ENCODE peak calls at places on chromosomes 3 and 15, in five cellular contexts. One of them, this sample, is unnamed.

GRCh38 chr3:132029182-132029902 is 5.5 kb downstream of the CPNE4 start:
- DNase-seq in cardiac fibroblast: peak; percentile 82
- DNase-seq in NCI-H2081: peak; percentile 90
- DNase-seq in left cardiac atrium: peak; percentile 85
- DNase-seq in GM03348: peak; percentile 88
- DNase-seq in this sample: no peak

GRCh38 chr3:98613616-98614015 is 20.2 kb upstream of the CPOX start:
- DNase-seq in cardiac fibroblast: peak; percentile 18
- DNase-seq in NCI-H2081: no peak
- DNase-seq in left cardiac atrium: no peak
- DNase-seq in GM03348: no peak
- DNase-seq in this sample: no peak

GRCh38 chr3:185207931-185208746 is 45.7 kb downstream of the EHHADH start:
- DNase-seq in cardiac fibroblast: peak; percentile 17
- DNase-seq in NCI-H2081: no peak
- DNase-seq in left cardiac atrium: no peak
- DNase-seq in GM03348: peak; percentile 19
- DNase-seq in this sample: no peak

GRCh38 chr15:93974804-93975481 is 256.4 kb upstream of the MCTP2 start:
- DNase-seq in cardiac fibroblast: peak; percentile 17
- DNase-seq in NCI-H2081: peak; percentile 46
- DNase-seq in left cardiac atrium: no peak
- DNase-seq in GM03348: peak; percentile 57
- DNase-seq in this sample: no peak

GRCh38 chr3:31077021-31077601 is 182.7 kb upstream of the GADL1 start:
- DNase-seq in cardiac fibroblast: peak; percentile 67
- DNase-seq in NCI-H2081: no peak
- DNase-seq in left cardiac atrium: no peak
- DNase-seq in GM03348: peak; percentile 73
- DNase-seq in this sample: no peak

GRCh38 chr3:16028604-16029003 is 145.9 kb upstream of the GALNT15 start:
- DNase-seq in cardiac fibroblast: no peak
- DNase-seq in NCI-H2081: no peak
- DNase-seq in left cardiac atrium: no peak
- DNase-seq in GM03348: peak; percentile 31
- DNase-seq in this sample: no peak

GRCh38 chr15:52085289-52085688 is 27.3 kb downstream of the BCL2L10 start:
- DNase-seq in cardiac fibroblast: no peak
- DNase-seq in NCI-H2081: no peak
- DNase-seq in left cardiac atrium: no peak
- DNase-seq in GM03348: no peak
- DNase-seq in this sample: no peak

GRCh38 chr3:196122021-196122687 is 40.3 kb upstream of the TFRC start:
- DNase-seq in cardiac fibroblast: peak; percentile 13
- DNase-seq in NCI-H2081: no peak
- DNase-seq in left cardiac atrium: no peak
- DNase-seq in GM03348: no peak
- DNase-seq in this sample: no peak

GRCh38 chr3:49132437-49133225 is at the start of gene LAMB2:
- DNase-seq in cardiac fibroblast: peak; percentile 85
- DNase-seq in NCI-H2081: peak; percentile 29
- DNase-seq in left cardiac atrium: peak; percentile 81
- DNase-seq in GM03348: peak; percentile 89
- DNase-seq in this sample: peak; percentile 94

GRCh38 chr3:142680710-142681109 is 43.1 kb upstream of the TRPC1 start:
- DNase-seq in cardiac fibroblast: no peak
- DNase-seq in NCI-H2081: no peak
- DNase-seq in left cardiac atrium: no peak
- DNase-seq in GM03348: no peak
- DNase-seq in this sample: no peak

GRCh38 chr15:55240125-55240760 is 43.5 kb upstream of the RSL24D1 start:
- DNase-seq in cardiac fibroblast: no peak
- DNase-seq in NCI-H2081: no peak
- DNase-seq in left cardiac atrium: no peak
- DNase-seq in GM03348: no peak
- DNase-seq in this sample: no peak

GRCh38 chr3:13650210-13651056 is 101.5 kb downstream of the FBLN2 start:
- DNase-seq in cardiac fibroblast: peak; percentile 78
- DNase-seq in NCI-H2081: peak; percentile 46
- DNase-seq in left cardiac atrium: peak; percentile 75
- DNase-seq in GM03348: peak; percentile 95
- DNase-seq in this sample: peak; percentile 93

GRCh38 chr15:63331456-63331855 is 50.2 kb downstream of the CA12 start:
- DNase-seq in cardiac fibroblast: no peak
- DNase-seq in NCI-H2081: no peak
- DNase-seq in left cardiac atrium: no peak
- DNase-seq in GM03348: no peak
- DNase-seq in this sample: no peak

GRCh38 chr3:124429129-124429815 is 301.0 kb upstream of the UMPS start:
- DNase-seq in cardiac fibroblast: peak; percentile 5
- DNase-seq in NCI-H2081: no peak
- DNase-seq in left cardiac atrium: no peak
- DNase-seq in GM03348: peak; percentile 46
- DNase-seq in this sample: no peak

GRCh38 chr3:71064288-71064975 is 519.1 kb downstream of the FOXP1 start:
- DNase-seq in cardiac fibroblast: peak; percentile 75
- DNase-seq in NCI-H2081: no peak
- DNase-seq in left cardiac atrium: no peak
- DNase-seq in GM03348: peak; percentile 89
- DNase-seq in this sample: no peak

GRCh38 chr3:71152892-71153265 is 430.6 kb downstream of the FOXP1 start:
- DNase-seq in cardiac fibroblast: no peak
- DNase-seq in NCI-H2081: peak; percentile 52
- DNase-seq in left cardiac atrium: peak; percentile 46
- DNase-seq in GM03348: no peak
- DNase-seq in this sample: no peak

GRCh38 chr3:51955893-51956770 is 951 bp downstream of the GPR62 start:
- DNase-seq in cardiac fibroblast: peak; percentile 69
- DNase-seq in NCI-H2081: no peak
- DNase-seq in left cardiac atrium: peak; percentile 76
- DNase-seq in GM03348: peak; percentile 68
- DNase-seq in this sample: no peak

GRCh38 chr3:138220242-138220641 is 33.1 kb downstream of the ARMC8 start:
- DNase-seq in cardiac fibroblast: no peak
- DNase-seq in NCI-H2081: no peak
- DNase-seq in left cardiac atrium: no peak
- DNase-seq in GM03348: no peak
- DNase-seq in this sample: no peak

GRCh38 chr15:66772967-66773873 is 71.2 kb downstream of the SMAD6 start:
- DNase-seq in cardiac fibroblast: peak; percentile 82
- DNase-seq in NCI-H2081: no peak
- DNase-seq in left cardiac atrium: peak; percentile 62
- DNase-seq in GM03348: no peak
- DNase-seq in this sample: no peak

GRCh38 chr3:72661115-72661457 is 187.2 kb downstream of the SHQ1 start:
- DNase-seq in cardiac fibroblast: peak; percentile 87
- DNase-seq in NCI-H2081: peak; percentile 91
- DNase-seq in left cardiac atrium: peak; percentile 68
- DNase-seq in GM03348: peak; percentile 85
- DNase-seq in this sample: no peak

GRCh38 chr3:15405448-15406050 is 21.8 kb downstream of the METTL6 start:
- DNase-seq in cardiac fibroblast: peak; percentile 81
- DNase-seq in NCI-H2081: peak; percentile 7
- DNase-seq in left cardiac atrium: no peak
- DNase-seq in GM03348: peak; percentile 70
- DNase-seq in this sample: no peak

GRCh38 chr3:140843656-140844055 is 98.0 kb upstream of the SLC25A36 start:
- DNase-seq in cardiac fibroblast: no peak
- DNase-seq in NCI-H2081: no peak
- DNase-seq in left cardiac atrium: no peak
- DNase-seq in GM03348: no peak
- DNase-seq in this sample: no peak

GRCh38 chr15:39411102-39411989 is 169.5 kb upstream of the THBS1 start:
- DNase-seq in cardiac fibroblast: no peak
- DNase-seq in NCI-H2081: no peak
- DNase-seq in left cardiac atrium: no peak
- DNase-seq in GM03348: no peak
- DNase-seq in this sample: peak; percentile 68

GRCh38 chr3:16205156-16205870 is 30.8 kb downstream of the GALNT15 start:
- DNase-seq in cardiac fibroblast: no peak
- DNase-seq in NCI-H2081: no peak
- DNase-seq in left cardiac atrium: no peak
- DNase-seq in GM03348: peak; percentile 28
- DNase-seq in this sample: no peak

GRCh38 chr3:117045143-117045542 is 335.6 kb downstream of the TUSC7 start:
- DNase-seq in cardiac fibroblast: no peak
- DNase-seq in NCI-H2081: no peak
- DNase-seq in left cardiac atrium: no peak
- DNase-seq in GM03348: no peak
- DNase-seq in this sample: no peak

GRCh38 chr3:138456961-138457862 is 22.8 kb downstream of the ESYT3 start:
- DNase-seq in cardiac fibroblast: no peak
- DNase-seq in NCI-H2081: no peak
- DNase-seq in left cardiac atrium: no peak
- DNase-seq in GM03348: no peak
- DNase-seq in this sample: no peak

GRCh38 chr3:8660271-8660731 is 15.7 kb upstream of the SSUH2 start:
- DNase-seq in cardiac fibroblast: peak; percentile 69
- DNase-seq in NCI-H2081: no peak
- DNase-seq in left cardiac atrium: no peak
- DNase-seq in GM03348: no peak
- DNase-seq in this sample: no peak

GRCh38 chr15:58203537-58203936 is 65.4 kb downstream of the AQP9 start:
- DNase-seq in cardiac fibroblast: peak; percentile 93
- DNase-seq in NCI-H2081: no peak
- DNase-seq in left cardiac atrium: no peak
- DNase-seq in GM03348: peak; percentile 89
- DNase-seq in this sample: no peak

GRCh38 chr15:28861031-28861534 is 12.6 kb upstream of the GOLGA6L7 start:
- DNase-seq in cardiac fibroblast: peak; percentile 83
- DNase-seq in NCI-H2081: no peak
- DNase-seq in left cardiac atrium: peak; percentile 41
- DNase-seq in GM03348: no peak
- DNase-seq in this sample: no peak

GRCh38 chr15:83449928-83450501 is 2.9 kb downstream of the SH3GL3 start:
- DNase-seq in cardiac fibroblast: peak; percentile 20
- DNase-seq in NCI-H2081: no peak
- DNase-seq in left cardiac atrium: no peak
- DNase-seq in GM03348: peak; percentile 54
- DNase-seq in this sample: no peak

GRCh38 chr3:127676456-127676855 is 3.7 kb downstream of the ABTB1 start:
- DNase-seq in cardiac fibroblast: no peak
- DNase-seq in NCI-H2081: no peak
- DNase-seq in left cardiac atrium: peak; percentile 19
- DNase-seq in GM03348: no peak
- DNase-seq in this sample: no peak

GRCh38 chr3:146550743-146551510 is 6.5 kb upstream of the PLSCR1 start:
- DNase-seq in cardiac fibroblast: peak; percentile 82
- DNase-seq in NCI-H2081: no peak
- DNase-seq in left cardiac atrium: no peak
- DNase-seq in GM03348: peak; percentile 53
- DNase-seq in this sample: no peak

GRCh38 chr3:106114220-106114619 is 245.4 kb upstream of the CBLB start:
- DNase-seq in cardiac fibroblast: peak; percentile 75
- DNase-seq in NCI-H2081: no peak
- DNase-seq in left cardiac atrium: no peak
- DNase-seq in GM03348: no peak
- DNase-seq in this sample: no peak

This sample was measured in esophagus muscularis mucosa.